ENCODE peak calls at places on chromosomes 3 and 15, in five cellular contexts. One of them, this sample, is unnamed.

GRCh38 chr3:187974857-187975257 is 179.1 kb upstream of the LPP start:
- DNase-seq in endodermal cell: no peak
- DNase-seq in osteocyte: no peak
- DNase-seq in activated CD8-positive, alpha-beta T cell treated with anti-CD3 and anti-CD28 coated beads for 36 hours: no peak
- DNase-seq in epithelial cell of esophagus: no peak
- DNase-seq in this sample: no peak

GRCh38 chr3:197239857-197240256 is 58.6 kb downstream of the DLG1 start:
- DNase-seq in osteocyte: no peak
- DNase-seq in activated CD8-positive, alpha-beta T cell treated with anti-CD3 and anti-CD28 coated beads for 36 hours: no peak
- DNase-seq in endodermal cell: no peak
- DNase-seq in epithelial cell of esophagus: no peak
- DNase-seq in this sample: no peak

GRCh38 chr3:141526709-141527108 is 39.9 kb downstream of the RASA2 start:
- DNase-seq in endodermal cell: no peak
- DNase-seq in osteocyte: no peak
- DNase-seq in activated CD8-positive, alpha-beta T cell treated with anti-CD3 and anti-CD28 coated beads for 36 hours: no peak
- DNase-seq in epithelial cell of esophagus: peak; percentile 60
- DNase-seq in this sample: no peak

GRCh38 chr3:124260206-124260915 is 268.4 kb upstream of the ROPN1 start:
- DNase-seq in epithelial cell of esophagus: peak; percentile 70
- DNase-seq in activated CD8-positive, alpha-beta T cell treated with anti-CD3 and anti-CD28 coated beads for 36 hours: no peak
- DNase-seq in osteocyte: no peak
- DNase-seq in endodermal cell: no peak
- DNase-seq in this sample: no peak

GRCh38 chr3:78972617-78973301 is 795.0 kb downstream of the ROBO1 start:
- DNase-seq in endodermal cell: no peak
- DNase-seq in osteocyte: no peak
- DNase-seq in activated CD8-positive, alpha-beta T cell treated with anti-CD3 and anti-CD28 coated beads for 36 hours: no peak
- DNase-seq in epithelial cell of esophagus: peak; percentile 85
- DNase-seq in this sample: no peak

GRCh38 chr3:23669541-23670255 is 136.1 kb upstream of the UBE2E1 start:
- DNase-seq in activated CD8-positive, alpha-beta T cell treated with anti-CD3 and anti-CD28 coated beads for 36 hours: no peak
- DNase-seq in epithelial cell of esophagus: no peak
- DNase-seq in osteocyte: no peak
- DNase-seq in endodermal cell: no peak
- DNase-seq in this sample: no peak

GRCh38 chr3:164723396-164723795 is 354.9 kb downstream of the SI start:
- DNase-seq in epithelial cell of esophagus: no peak
- DNase-seq in osteocyte: no peak
- DNase-seq in activated CD8-positive, alpha-beta T cell treated with anti-CD3 and anti-CD28 coated beads for 36 hours: no peak
- DNase-seq in endodermal cell: peak; percentile 64
- DNase-seq in this sample: no peak

GRCh38 chr3:155983834-155984474 is 113.5 kb downstream of the GMPS start:
- DNase-seq in activated CD8-positive, alpha-beta T cell treated with anti-CD3 and anti-CD28 coated beads for 36 hours: no peak
- DNase-seq in endodermal cell: no peak
- DNase-seq in osteocyte: no peak
- DNase-seq in epithelial cell of esophagus: no peak
- DNase-seq in this sample: no peak

GRCh38 chr15:64288577-64288976 is 67.4 kb downstream of the CSNK1G1 start:
- DNase-seq in activated CD8-positive, alpha-beta T cell treated with anti-CD3 and anti-CD28 coated beads for 36 hours: no peak
- DNase-seq in epithelial cell of esophagus: peak; percentile 22
- DNase-seq in endodermal cell: no peak
- DNase-seq in osteocyte: no peak
- DNase-seq in this sample: no peak
- TF ChIP-seq CTCF in activated CD8-positive, alpha-beta T cell treated with anti-CD3 and anti-CD28 coated beads for 36 hours: no peak
- TF ChIP-seq CTCF in epithelial cell of esophagus: no peak
- TF ChIP-seq CTCF in endodermal cell: no peak
- TF ChIP-seq CTCF in osteocyte: no peak
- TF ChIP-seq CTCF in this sample: no peak

GRCh38 chr15:33654859-33655258 is 313.4 kb upstream of the CHRM5 start:
- DNase-seq in epithelial cell of esophagus: peak; percentile 23
- DNase-seq in activated CD8-positive, alpha-beta T cell treated with anti-CD3 and anti-CD28 coated beads for 36 hours: no peak
- DNase-seq in endodermal cell: peak; percentile 53
- DNase-seq in osteocyte: no peak
- DNase-seq in this sample: no peak
- TF ChIP-seq CTCF in epithelial cell of esophagus: peak; percentile 14
- TF ChIP-seq CTCF in activated CD8-positive, alpha-beta T cell treated with anti-CD3 and anti-CD28 coated beads for 36 hours: no peak
- TF ChIP-seq CTCF in endodermal cell: peak; percentile 54
- TF ChIP-seq CTCF in osteocyte: no peak
- TF ChIP-seq CTCF in this sample: no peak

DNA sequence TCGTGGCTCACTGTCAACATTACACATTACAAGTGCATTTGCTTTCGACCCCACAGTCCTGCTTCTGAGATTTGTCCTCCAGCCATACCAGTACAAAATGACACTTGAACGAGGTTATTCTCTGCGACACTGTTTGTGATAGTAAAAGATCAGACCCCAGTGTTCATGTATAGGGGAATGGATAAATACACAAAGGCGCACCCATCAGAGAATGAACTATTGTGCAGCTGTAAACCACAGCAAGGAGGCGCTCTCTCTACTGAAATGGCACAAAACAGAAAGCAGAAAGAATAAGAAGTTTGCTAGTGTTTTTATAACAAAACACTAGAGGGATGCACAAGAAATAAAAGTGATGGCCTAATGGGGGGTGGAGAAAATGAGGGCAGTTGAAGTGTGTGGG is 4.9 kb upstream of the CHSY1 start:
- DNase-seq in endodermal cell: peak; percentile 38
- DNase-seq in osteocyte: no peak
- DNase-seq in epithelial cell of esophagus: no peak
- DNase-seq in activated CD8-positive, alpha-beta T cell treated with anti-CD3 and anti-CD28 coated beads for 36 hours: peak; percentile 53
- DNase-seq in this sample: no peak
- TF ChIP-seq CTCF in endodermal cell: peak; percentile 67
- TF ChIP-seq CTCF in osteocyte: peak; percentile 36
- TF ChIP-seq CTCF in epithelial cell of esophagus: peak; percentile 25
- TF ChIP-seq CTCF in activated CD8-positive, alpha-beta T cell treated with anti-CD3 and anti-CD28 coated beads for 36 hours: no peak
- TF ChIP-seq CTCF in this sample: peak; percentile 45

DNA sequence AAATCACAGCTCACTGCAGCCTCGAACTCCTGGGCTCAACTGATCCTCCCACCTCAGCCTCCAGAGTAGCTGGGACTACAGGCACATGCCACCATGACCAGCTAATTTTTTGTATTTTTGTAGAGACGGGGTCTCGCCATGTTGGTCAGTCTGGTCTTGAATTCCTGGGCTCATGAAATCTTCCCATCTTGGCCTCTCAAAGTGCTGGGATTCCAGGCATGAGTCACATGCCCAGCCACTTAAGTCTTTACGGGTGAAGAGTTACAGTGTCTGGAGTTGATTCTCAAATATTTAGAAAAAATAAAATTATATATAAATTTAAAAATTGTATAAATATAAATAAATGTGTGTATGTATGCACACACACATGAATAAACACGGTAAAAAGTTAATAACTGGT is 14.5 kb upstream of the KBTBD12 start:
- DNase-seq in osteocyte: no peak
- DNase-seq in endodermal cell: no peak
- DNase-seq in activated CD8-positive, alpha-beta T cell treated with anti-CD3 and anti-CD28 coated beads for 36 hours: no peak
- DNase-seq in epithelial cell of esophagus: no peak
- DNase-seq in this sample: no peak
- TF ChIP-seq CTCF in osteocyte: no peak
- TF ChIP-seq CTCF in endodermal cell: no peak
- TF ChIP-seq CTCF in activated CD8-positive, alpha-beta T cell treated with anti-CD3 and anti-CD28 coated beads for 36 hours: no peak
- TF ChIP-seq CTCF in epithelial cell of esophagus: no peak
- TF ChIP-seq CTCF in this sample: no peak

This sample was measured in neural crest cell.